ENCODE peak calls at places on chromosomes 5 and 9, in seven cellular contexts. V is NCI-H774; P is neural crest cell; G is PC-9; K is astrocyte of the spinal cord; O is HCT116; D is naive thymus-derived CD4-positive, alpha-beta T cell. N is an unnamed sample.

GRCh38 chr5:92769986-92770385 is 811.0 kb downstream of the NR2F1-AS1 start:
- DNase-seq in O (no peak), G (no peak), D (no peak), V (no peak), P (no peak), K (peak), N (peak)

GRCh38 chr9:133583586-133583985 is 25.6 kb downstream of the FAM163B start:
- DNase-seq in D (no peak), P (no peak), V (peak), G (no peak), O (no peak), K (no peak), N (no peak)

GRCh38 chr5:12023614-12024241 is 119.5 kb upstream of the CTNND2 start:
- DNase-seq in D (no peak), P (peak), V (peak), G (no peak), K (peak), O (no peak), N (peak)

GRCh38 chr5:135069895-135070657 is 36.0 kb upstream of the PITX1 start:
- DNase-seq in O (no peak), D (no peak), V (no peak), K (no peak), P (no peak), G (no peak), N (no peak)

GRCh38 chr5:38403407-38403806 is 145.0 kb downstream of the EGFLAM start:
- DNase-seq in K (no peak), P (no peak), G (no peak), O (no peak), D (no peak), V (no peak), N (peak)

GRCh38 chr5:181221792-181222629 is 1.1 kb upstream of the TRIM41 start:
- DNase-seq in K (peak), V (no peak), G (peak), O (peak), D (peak), P (peak), N (peak)

GRCh38 chr5:132748522-132749000 is 1.3 kb downstream of the CCNI2 start:
- DNase-seq in G (no peak), K (no peak), O (no peak), P (no peak), D (no peak), V (no peak), N (no peak)

GRCh38 chr9:91727316-91727861 is 222.6 kb downstream of the ROR2 start:
- DNase-seq in G (peak), P (peak), D (no peak), O (peak), V (peak), K (peak), N (peak)

GRCh38 chr5:172364773-172365172 is 81.2 kb upstream of the UBTD2 start:
- DNase-seq in V (no peak), K (no peak), G (no peak), O (no peak), P (peak), D (no peak), N (peak)

GRCh38 chr9:129898205-129898604 is 62.9 kb downstream of the USP20 start:
- DNase-seq in V (no peak), P (no peak), O (no peak), G (no peak), D (no peak), K (no peak), N (peak)

GRCh38 chr5:68149189-68149588 is 66.4 kb upstream of the PIK3R1 start:
- DNase-seq in D (no peak), V (no peak), G (no peak), O (no peak), P (no peak), K (peak), N (peak)

GRCh38 chr9:133730994-133731715 is 7.0 kb downstream of the SARDH start:
- DNase-seq in V (no peak), P (no peak), O (no peak), K (no peak), D (no peak), G (no peak), N (no peak)

GRCh38 chr5:68419637-68420452 is 204.3 kb downstream of the PIK3R1 start:
- DNase-seq in P (no peak), V (no peak), D (no peak), G (peak), K (peak), O (no peak), N (peak)

GRCh38 chr5:16931334-16932110 is 4.6 kb downstream of the MYO10 start:
- DNase-seq in K (peak), O (no peak), G (peak), V (peak), D (no peak), P (no peak), N (peak)

GRCh38 chr9:118318770-118319443 is 614.7 kb downstream of the TLR4 start:
- DNase-seq in P (no peak), D (no peak), G (peak), V (no peak), O (no peak), K (peak), N (no peak)

GRCh38 chr5:134053314-134053839 is 48.6 kb upstream of the VDAC1 start:
- DNase-seq in D (no peak), G (no peak), P (no peak), V (no peak), K (no peak), O (no peak), N (no peak)

GRCh38 chr9:76415731-76416130 is 21.5 kb upstream of the RFK start:
- DNase-seq in P (no peak), G (no peak), O (no peak), V (peak), D (no peak), K (peak), N (peak)

GRCh38 chr5:77896338-77896737 is 120.2 kb upstream of the TBCA start:
- DNase-seq in O (no peak), V (no peak), K (no peak), P (no peak), G (no peak), D (no peak), N (no peak)